ENCODE peak calls at places on chromosome 9, in six cellular contexts. H, K, L, A, X and R are unnamed samples.

GRCh38 chr9:122444366-122444765 is 33.4 kb downstream of the OR1J1 start:
- DNase-seq in A (peak), L (peak), H (no peak), K (no peak), X (no peak), R (no peak)

GRCh38 chr9:68631811-68632210 is 73.2 kb upstream of the PIP5K1B start:
- DNase-seq in K (no peak), L (no peak), A (no peak), H (no peak), X (no peak), R (no peak)

GRCh38 chr9:107193251-107193650 is 89.8 kb upstream of the RAD23B start:
- DNase-seq in X (no peak), K (no peak), H (no peak), A (no peak), L (no peak), R (no peak)

GRCh38 chr9:7325980-7326379 is 473.6 kb downstream of the DMAC1 start:
- DNase-seq in H (no peak), A (no peak), L (no peak), X (no peak), K (no peak), R (no peak)

GRCh38 chr9:15735083-15735974 is 182.5 kb downstream of the CCDC171 start:
- DNase-seq in K (no peak), H (no peak), L (peak), A (no peak), X (no peak), R (no peak)

GRCh38 chr9:1207681-1208080 is 157.5 kb downstream of the DMRT2 start:
- DNase-seq in L (peak), K (no peak), H (no peak), X (no peak), A (no peak), R (no peak)

GRCh38 chr9:107768224-107768623 is 278.7 kb upstream of the KLF4 start:
- DNase-seq in K (no peak), X (no peak), H (no peak), A (no peak), L (no peak), R (no peak)

GRCh38 chr9:35280394-35280793 is 118.6 kb downstream of the UNC13B start:
- DNase-seq in X (no peak), A (no peak), H (no peak), K (no peak), L (no peak), R (no peak)

GRCh38 chr9:35051069-35051967 is 21.1 kb downstream of the VCP start:
- DNase-seq in K (peak), X (no peak), H (peak), L (no peak), A (peak), R (no peak)

GRCh38 chr9:134984372-134985240 is 66.9 kb upstream of the FCN1 start:
- DNase-seq in K (no peak), X (no peak), L (no peak), H (no peak), A (no peak), R (no peak)

GRCh38 chr9:36934478-36935065 is 99.5 kb downstream of the PAX5 start:
- DNase-seq in K (no peak), A (no peak), L (no peak), H (no peak), X (no peak), R (no peak)

GRCh38 chr9:13718539-13718938 is 439.0 kb upstream of the MPDZ start:
- DNase-seq in L (no peak), K (no peak), X (no peak), A (no peak), H (no peak), R (no peak)

GRCh38 chr9:113538646-113539430 is 75.3 kb downstream of the RGS3 start:
- DNase-seq in H (no peak), A (no peak), K (no peak), L (no peak), X (no peak), R (no peak)

GRCh38 chr9:27339661-27340295 is 42.8 kb upstream of the EQTN start:
- DNase-seq in X (no peak), A (no peak), K (no peak), H (no peak), L (no peak), R (no peak)

GRCh38 chr9:87629094-87629493 is 96.8 kb upstream of the CTSL start:
- DNase-seq in L (no peak), H (no peak), X (no peak), A (no peak), K (no peak), R (no peak)

GRCh38 chr9:90838761-90839160 is 37.1 kb downstream of the SYK start:
- DNase-seq in X (no peak), H (no peak), K (no peak), A (no peak), L (no peak), R (no peak)
- H3K27ac ChIP-seq in X (no peak), H (no peak), K (no peak), A (peak), L (no peak), R (no peak)

GRCh38 chr9:133428579-133429215 is 6.5 kb downstream of the ADAMTS13 start:
- DNase-seq in L (peak), A (no peak), K (no peak), X (no peak), H (no peak), R (no peak)
- H3K4me3 ChIP-seq in L (no peak), A (peak), K (no peak), X (peak), H (no peak), R (no peak)

DNA sequence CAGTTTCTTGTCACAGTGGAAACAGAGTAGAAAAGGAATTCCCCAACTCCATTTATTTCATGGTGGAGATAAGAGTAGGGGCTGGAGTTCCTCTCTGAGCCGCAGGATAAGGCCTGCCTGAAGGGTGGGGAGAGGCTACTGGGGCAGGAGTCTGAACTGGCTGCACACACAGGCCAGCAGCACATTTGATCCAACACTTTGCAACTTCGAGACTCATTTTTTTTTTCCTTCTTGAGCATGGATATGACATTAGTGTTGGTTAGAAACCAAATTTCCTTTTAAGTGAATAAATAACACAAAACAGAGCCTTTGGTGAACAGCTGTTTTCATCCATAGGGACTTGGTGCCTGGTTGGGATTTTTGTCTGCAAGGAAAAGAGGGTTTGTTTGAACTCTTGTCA is 76.6 kb downstream of the RALGPS1 start:
- DNase-seq in K (no peak), X (no peak), H (no peak), L (no peak), A (no peak), R (no peak)
- H3K27ac ChIP-seq in K (no peak), X (peak), H (no peak), L (no peak), A (no peak), R (no peak)

DNA sequence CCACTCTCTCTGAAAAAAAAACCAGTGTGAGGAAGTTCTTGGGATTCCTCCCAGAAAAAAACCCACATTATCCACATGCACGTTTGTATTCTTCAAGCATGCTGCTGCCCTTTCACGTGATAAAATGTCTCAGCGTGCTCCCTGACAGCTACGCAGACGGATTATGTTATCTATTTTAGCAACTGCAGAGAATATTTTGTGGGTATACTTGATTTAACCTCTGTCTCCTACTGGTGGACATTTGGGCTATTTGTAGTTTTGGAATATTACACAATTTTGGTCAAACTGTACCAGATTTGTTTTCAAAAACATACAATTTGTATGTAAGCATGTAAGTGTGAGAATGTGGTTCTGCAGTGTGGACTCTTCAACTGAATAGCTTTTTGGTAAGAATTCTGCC is 10.7 kb downstream of the PRRC2B start:
- DNase-seq in K (no peak), A (no peak), H (no peak), X (no peak), L (no peak), R (no peak)
- H3K4me3 ChIP-seq in K (peak), A (peak), H (peak), X (no peak), L (peak), R (no peak)

GRCh38 chr9:19233344-19233743 is 2.9 kb downstream of the DENND4C start:
- DNase-seq in L (no peak), A (no peak), X (no peak), K (no peak), H (no peak), R (no peak)
- H3K27ac ChIP-seq in L (no peak), A (peak), X (peak), K (peak), H (no peak), R (no peak)

GRCh38 chr9:129665008-129665771 is at the start of gene PRRX2:
- DNase-seq in L (peak), A (peak), X (no peak), H (no peak), K (peak), R (no peak)
- H3K4me3 ChIP-seq in L (peak), A (peak), X (peak), H (no peak), K (peak), R (no peak)

GRCh38 chr9:115939065-115939765 is 214.4 kb upstream of the PAPPA start:
- DNase-seq in L (no peak), A (no peak), H (no peak), X (no peak), K (no peak), R (no peak)
- H3K27ac ChIP-seq in L (peak), A (no peak), H (no peak), X (no peak), K (no peak), R (no peak)

GRCh38 chr9:125749951-125750655 is 2.9 kb downstream of the PBX3 start:
- DNase-seq in A (no peak), H (no peak), X (no peak), L (peak), K (no peak), R (no peak)
- H3K4me3 ChIP-seq in A (no peak), H (peak), X (peak), L (peak), K (no peak), R (no peak)

GRCh38 chr9:79403495-79403894 is 168.3 kb upstream of the TLE4 start:
- DNase-seq in A (no peak), H (no peak), K (no peak), X (no peak), L (no peak), R (no peak)

GRCh38 chr9:79408200-79408599 is 163.6 kb upstream of the TLE4 start:
- DNase-seq in X (no peak), L (no peak), A (no peak), K (no peak), H (no peak), R (no peak)

GRCh38 chr9:79408617-79409016 is 163.1 kb upstream of the TLE4 start:
- DNase-seq in L (peak), K (no peak), X (no peak), A (no peak), H (no peak), R (no peak)
- H3K27ac ChIP-seq in L (no peak), K (no peak), X (no peak), A (no peak), H (no peak), R (no peak)